ENCODE peak calls at places on chromosomes 12 and 14, in five cellular contexts. C is left ventricle myocardium superior, Z is A549, A is neural progenitor cell, S is CD14-positive monocyte. P is an unnamed sample.

GRCh38 chr12:10618338-10618987 is 5.1 kb upstream of the MAGOHB start:
- DNase-seq in A (no peak), C (no peak), S (no peak), Z (peak), P (no peak)

GRCh38 chr14:74698894-74699293 is 14.0 kb downstream of the AREL1 start:
- DNase-seq in C (no peak), S (no peak), A (no peak), Z (no peak), P (no peak)

GRCh38 chr14:97177635-97178034 is 380.5 kb downstream of the VRK1 start:
- DNase-seq in S (no peak), A (no peak), Z (no peak), C (no peak), P (no peak)

GRCh38 chr14:58836303-58836702 is 198.5 kb downstream of the DACT1 start:
- DNase-seq in Z (no peak), A (no peak), C (no peak), S (no peak), P (no peak)

GRCh38 chr12:10191865-10192264 is 13.0 kb downstream of the TMEM52B start:
- DNase-seq in Z (no peak), A (no peak), S (no peak), C (no peak), P (peak)

GRCh38 chr12:91109148-91109564 is 2.1 kb downstream of the LUM start:
- DNase-seq in A (peak), S (no peak), C (peak), Z (peak), P (peak)

GRCh38 chr14:102778616-102779351 is 1.5 kb downstream of the TRAF3 start:
- DNase-seq in A (no peak), C (no peak), S (no peak), Z (no peak), P (no peak)

GRCh38 chr14:104092931-104093365 is 7.4 kb downstream of the ASPG start:
- DNase-seq in S (no peak), A (no peak), C (no peak), Z (no peak), P (no peak)

GRCh38 chr12:110741371-110741770 is 1.3 kb downstream of the PPP1CC start:
- DNase-seq in S (no peak), C (no peak), A (no peak), Z (no peak), P (peak)

GRCh38 chr14:105488781-105489606 is 2.1 kb upstream of the TEDC1 start:
- DNase-seq in A (peak), S (no peak), C (no peak), Z (peak), P (no peak)

GRCh38 chr12:23707270-23707669 is 242.2 kb downstream of the SOX5 start:
- DNase-seq in A (peak), Z (no peak), S (no peak), C (no peak), P (peak)

GRCh38 chr12:95351745-95352144 is 122.2 kb upstream of the METAP2 start:
- DNase-seq in Z (no peak), C (peak), A (no peak), S (no peak), P (no peak)

GRCh38 chr12:101087903-101088302 is 122.1 kb downstream of the SLC5A8 start:
- DNase-seq in A (no peak), C (no peak), Z (no peak), S (no peak), P (no peak)

GRCh38 chr12:26122681-26123481 is 2.0 kb downstream of the BHLHE41 start:
- DNase-seq in A (peak), Z (peak), S (no peak), C (peak), P (peak)

GRCh38 chr14:57086271-57087162 is 182.2 kb downstream of the EXOC5 start:
- DNase-seq in C (no peak), Z (no peak), S (no peak), A (no peak), P (no peak)

GRCh38 chr12:133061954-133062353 is 18.8 kb upstream of the ZNF140 start:
- DNase-seq in S (no peak), C (no peak), Z (no peak), A (no peak), P (no peak)

GRCh38 chr12:123598522-123598921 is 3.4 kb upstream of the DDX55 start:
- DNase-seq in C (no peak), S (no peak), A (no peak), Z (no peak), P (no peak)

GRCh38 chr14:104665092-104665662 is 24.2 kb upstream of the INF2 start:
- DNase-seq in Z (no peak), C (no peak), A (no peak), S (no peak), P (no peak)

GRCh38 chr14:91302391-91302790 is 57.9 kb upstream of the GPR68 start:
- DNase-seq in S (no peak), C (no peak), Z (no peak), A (no peak), P (no peak)

GRCh38 chr14:68145036-68145435 is 325.5 kb downstream of the RAD51B start:
- DNase-seq in S (no peak), C (no peak), A (no peak), Z (peak), P (no peak)

GRCh38 chr12:104456950-104457745 is 400 bp downstream of the CHST11 start:
- DNase-seq in C (peak), Z (peak), A (peak), S (no peak), P (peak)

GRCh38 chr12:70692681-70693288 is 55.6 kb upstream of the PTPRB start:
- DNase-seq in A (peak), Z (peak), C (no peak), S (no peak), P (no peak)

GRCh38 chr12:24230061-24230460 is 280.6 kb upstream of the SOX5 start:
- DNase-seq in S (no peak), Z (no peak), A (peak), C (no peak), P (peak)

GRCh38 chr12:93125126-93125525 is 196.0 kb upstream of the EEA1 start:
- DNase-seq in S (no peak), A (no peak), Z (no peak), C (no peak), P (no peak)

GRCh38 chr14:100857923-100858837 is 32.3 kb downstream of the MEG3 start:
- DNase-seq in A (no peak), C (peak), Z (no peak), S (no peak), P (no peak)

GRCh38 chr12:12007001-12007712 is 63.6 kb upstream of the BCL2L14 start:
- DNase-seq in C (no peak), S (no peak), A (no peak), Z (no peak), P (no peak)

GRCh38 chr12:80186727-80187217 is 87.4 kb downstream of the OTOGL start:
- DNase-seq in A (peak), S (no peak), C (no peak), Z (peak), P (peak)

GRCh38 chr14:69713127-69713800 is 53.7 kb upstream of the SRSF5 start:
- DNase-seq in S (no peak), A (peak), Z (no peak), C (no peak), P (no peak)

GRCh38 chr14:70897475-70897874 is 9.8 kb upstream of the PCNX1 start:
- DNase-seq in Z (no peak), A (no peak), C (no peak), S (no peak), P (no peak)

GRCh38 chr12:31558521-31558920 is 32.4 kb downstream of the DENND5B start:
- DNase-seq in C (no peak), Z (no peak), S (no peak), A (no peak), P (no peak)

GRCh38 chr12:74111688-74112360 is 425.8 kb upstream of the ATXN7L3B start:
- DNase-seq in Z (peak), C (peak), A (peak), S (no peak), P (peak)

GRCh38 chr12:59834659-59835474 is 239.0 kb downstream of the SLC16A7 start:
- DNase-seq in A (peak), Z (peak), S (no peak), C (no peak), P (no peak)

GRCh38 chr14:50023671-50024490 is 92.5 kb downstream of the VCPKMT start:
- DNase-seq in Z (peak), A (no peak), C (no peak), S (no peak), P (no peak)

GRCh38 chr12:23084236-23084995 is 459.4 kb downstream of the ETNK1 start:
- DNase-seq in S (no peak), A (no peak), Z (peak), C (no peak), P (peak)